ENCODE peak calls at places on chromosomes 3 and 15, in ten cellular contexts. One of them, this sample, is unnamed.

GRCh38 chr3:152961323-152961722 is 126.4 kb downstream of the P2RY1 start:
- DNase-seq in LoVo: no peak
- DNase-seq in LHCN-M2: peak
- DNase-seq in activated CD8-positive, alpha-beta memory T cell treated with anti-CD3 and anti-CD28 coated beads for 48 hours: no peak
- DNase-seq in HS-27A: no peak
- DNase-seq in H9: no peak
- DNase-seq in stimulated activated CD4-positive, alpha-beta T cell treated with anti-CD3 and anti-CD28 coated beads, Interleukin-15, amount 100 ng/mL, for 24 hours: no peak
- DNase-seq in effector memory CD8-positive, alpha-beta T cell: no peak
- DNase-seq in neuronal stem cell: no peak
- DNase-seq in AG08396: peak
- DNase-seq in this sample: no peak

GRCh38 chr15:60212536-60212935 is 185.2 kb downstream of the ANXA2 start:
- DNase-seq in LHCN-M2: no peak
- DNase-seq in AG08396: no peak
- DNase-seq in neuronal stem cell: no peak
- DNase-seq in stimulated activated CD4-positive, alpha-beta T cell treated with anti-CD3 and anti-CD28 coated beads, Interleukin-15, amount 100 ng/mL, for 24 hours: no peak
- DNase-seq in activated CD8-positive, alpha-beta memory T cell treated with anti-CD3 and anti-CD28 coated beads for 48 hours: no peak
- DNase-seq in H9: peak
- DNase-seq in LoVo: peak
- DNase-seq in HS-27A: peak
- DNase-seq in effector memory CD8-positive, alpha-beta T cell: no peak
- DNase-seq in this sample: no peak

GRCh38 chr3:187259171-187259570 is 32.4 kb downstream of the MASP1 start:
- DNase-seq in neuronal stem cell: no peak
- DNase-seq in HS-27A: no peak
- DNase-seq in stimulated activated CD4-positive, alpha-beta T cell treated with anti-CD3 and anti-CD28 coated beads, Interleukin-15, amount 100 ng/mL, for 24 hours: no peak
- DNase-seq in AG08396: no peak
- DNase-seq in LoVo: no peak
- DNase-seq in effector memory CD8-positive, alpha-beta T cell: no peak
- DNase-seq in LHCN-M2: no peak
- DNase-seq in H9: no peak
- DNase-seq in activated CD8-positive, alpha-beta memory T cell treated with anti-CD3 and anti-CD28 coated beads for 48 hours: no peak
- DNase-seq in this sample: no peak

GRCh38 chr3:190807719-190808375 is 54.6 kb downstream of the GMNC start:
- DNase-seq in neuronal stem cell: no peak
- DNase-seq in LoVo: no peak
- DNase-seq in activated CD8-positive, alpha-beta memory T cell treated with anti-CD3 and anti-CD28 coated beads for 48 hours: no peak
- DNase-seq in stimulated activated CD4-positive, alpha-beta T cell treated with anti-CD3 and anti-CD28 coated beads, Interleukin-15, amount 100 ng/mL, for 24 hours: no peak
- DNase-seq in H9: no peak
- DNase-seq in AG08396: no peak
- DNase-seq in HS-27A: no peak
- DNase-seq in LHCN-M2: peak
- DNase-seq in effector memory CD8-positive, alpha-beta T cell: no peak
- DNase-seq in this sample: peak

GRCh38 chr3:195582947-195583346 is 793 bp downstream of the APOD start:
- DNase-seq in activated CD8-positive, alpha-beta memory T cell treated with anti-CD3 and anti-CD28 coated beads for 48 hours: no peak
- DNase-seq in H9: peak
- DNase-seq in neuronal stem cell: no peak
- DNase-seq in effector memory CD8-positive, alpha-beta T cell: no peak
- DNase-seq in stimulated activated CD4-positive, alpha-beta T cell treated with anti-CD3 and anti-CD28 coated beads, Interleukin-15, amount 100 ng/mL, for 24 hours: no peak
- DNase-seq in AG08396: no peak
- DNase-seq in LoVo: no peak
- DNase-seq in HS-27A: no peak
- DNase-seq in LHCN-M2: no peak
- DNase-seq in this sample: no peak

GRCh38 chr3:138113309-138113708 is 2.1 kb downstream of the DZIP1L start:
- DNase-seq in LoVo: peak
- DNase-seq in neuronal stem cell: no peak
- DNase-seq in AG08396: no peak
- DNase-seq in HS-27A: no peak
- DNase-seq in LHCN-M2: no peak
- DNase-seq in effector memory CD8-positive, alpha-beta T cell: no peak
- DNase-seq in stimulated activated CD4-positive, alpha-beta T cell treated with anti-CD3 and anti-CD28 coated beads, Interleukin-15, amount 100 ng/mL, for 24 hours: no peak
- DNase-seq in activated CD8-positive, alpha-beta memory T cell treated with anti-CD3 and anti-CD28 coated beads for 48 hours: no peak
- DNase-seq in H9: peak
- DNase-seq in this sample: peak

GRCh38 chr3:23873941-23874340 is 42.8 kb downstream of the NKIRAS1 start:
- DNase-seq in AG08396: peak
- DNase-seq in effector memory CD8-positive, alpha-beta T cell: no peak
- DNase-seq in neuronal stem cell: no peak
- DNase-seq in LoVo: no peak
- DNase-seq in activated CD8-positive, alpha-beta memory T cell treated with anti-CD3 and anti-CD28 coated beads for 48 hours: no peak
- DNase-seq in H9: no peak
- DNase-seq in LHCN-M2: no peak
- DNase-seq in HS-27A: no peak
- DNase-seq in stimulated activated CD4-positive, alpha-beta T cell treated with anti-CD3 and anti-CD28 coated beads, Interleukin-15, amount 100 ng/mL, for 24 hours: no peak
- DNase-seq in this sample: no peak

GRCh38 chr15:45714501-45715488 is 80.0 kb downstream of the SQOR start:
- DNase-seq in neuronal stem cell: peak
- DNase-seq in activated CD8-positive, alpha-beta memory T cell treated with anti-CD3 and anti-CD28 coated beads for 48 hours: no peak
- DNase-seq in effector memory CD8-positive, alpha-beta T cell: peak
- DNase-seq in LoVo: peak
- DNase-seq in H9: peak
- DNase-seq in LHCN-M2: peak
- DNase-seq in HS-27A: peak
- DNase-seq in stimulated activated CD4-positive, alpha-beta T cell treated with anti-CD3 and anti-CD28 coated beads, Interleukin-15, amount 100 ng/mL, for 24 hours: peak
- DNase-seq in AG08396: peak
- DNase-seq in this sample: peak

GRCh38 chr3:49930922-49931321 is 1.3 kb upstream of the MON1A start:
- DNase-seq in AG08396: no peak
- DNase-seq in stimulated activated CD4-positive, alpha-beta T cell treated with anti-CD3 and anti-CD28 coated beads, Interleukin-15, amount 100 ng/mL, for 24 hours: no peak
- DNase-seq in activated CD8-positive, alpha-beta memory T cell treated with anti-CD3 and anti-CD28 coated beads for 48 hours: no peak
- DNase-seq in HS-27A: no peak
- DNase-seq in LoVo: no peak
- DNase-seq in H9: peak
- DNase-seq in LHCN-M2: no peak
- DNase-seq in effector memory CD8-positive, alpha-beta T cell: no peak
- DNase-seq in neuronal stem cell: peak
- DNase-seq in this sample: no peak

GRCh38 chr3:42369304-42369703 is 41.1 kb downstream of the LYZL4 start:
- DNase-seq in LHCN-M2: no peak
- DNase-seq in effector memory CD8-positive, alpha-beta T cell: no peak
- DNase-seq in HS-27A: no peak
- DNase-seq in H9: no peak
- DNase-seq in stimulated activated CD4-positive, alpha-beta T cell treated with anti-CD3 and anti-CD28 coated beads, Interleukin-15, amount 100 ng/mL, for 24 hours: no peak
- DNase-seq in LoVo: no peak
- DNase-seq in neuronal stem cell: peak
- DNase-seq in activated CD8-positive, alpha-beta memory T cell treated with anti-CD3 and anti-CD28 coated beads for 48 hours: no peak
- DNase-seq in AG08396: no peak
- DNase-seq in this sample: no peak

GRCh38 chr3:67090472-67090871 is 92.4 kb downstream of the KBTBD8 start:
- DNase-seq in HS-27A: peak
- DNase-seq in activated CD8-positive, alpha-beta memory T cell treated with anti-CD3 and anti-CD28 coated beads for 48 hours: no peak
- DNase-seq in H9: no peak
- DNase-seq in LHCN-M2: peak
- DNase-seq in LoVo: no peak
- DNase-seq in neuronal stem cell: no peak
- DNase-seq in effector memory CD8-positive, alpha-beta T cell: no peak
- DNase-seq in stimulated activated CD4-positive, alpha-beta T cell treated with anti-CD3 and anti-CD28 coated beads, Interleukin-15, amount 100 ng/mL, for 24 hours: no peak
- DNase-seq in AG08396: peak
- DNase-seq in this sample: no peak

GRCh38 chr3:157491136-157491535 is 12.1 kb downstream of the VEPH1 start:
- DNase-seq in neuronal stem cell: no peak
- DNase-seq in stimulated activated CD4-positive, alpha-beta T cell treated with anti-CD3 and anti-CD28 coated beads, Interleukin-15, amount 100 ng/mL, for 24 hours: no peak
- DNase-seq in LHCN-M2: no peak
- DNase-seq in HS-27A: no peak
- DNase-seq in H9: no peak
- DNase-seq in AG08396: no peak
- DNase-seq in LoVo: no peak
- DNase-seq in activated CD8-positive, alpha-beta memory T cell treated with anti-CD3 and anti-CD28 coated beads for 48 hours: no peak
- DNase-seq in effector memory CD8-positive, alpha-beta T cell: no peak
- DNase-seq in this sample: no peak

GRCh38 chr15:83581381-83581780 is 72.5 kb upstream of the ADAMTSL3 start:
- DNase-seq in LoVo: no peak
- DNase-seq in activated CD8-positive, alpha-beta memory T cell treated with anti-CD3 and anti-CD28 coated beads for 48 hours: no peak
- DNase-seq in LHCN-M2: no peak
- DNase-seq in neuronal stem cell: no peak
- DNase-seq in stimulated activated CD4-positive, alpha-beta T cell treated with anti-CD3 and anti-CD28 coated beads, Interleukin-15, amount 100 ng/mL, for 24 hours: no peak
- DNase-seq in HS-27A: no peak
- DNase-seq in AG08396: no peak
- DNase-seq in effector memory CD8-positive, alpha-beta T cell: no peak
- DNase-seq in H9: no peak
- DNase-seq in this sample: no peak

GRCh38 chr3:119950666-119951325 is 143.5 kb downstream of the GSK3B start:
- DNase-seq in activated CD8-positive, alpha-beta memory T cell treated with anti-CD3 and anti-CD28 coated beads for 48 hours: no peak
- DNase-seq in effector memory CD8-positive, alpha-beta T cell: no peak
- DNase-seq in LHCN-M2: no peak
- DNase-seq in LoVo: no peak
- DNase-seq in stimulated activated CD4-positive, alpha-beta T cell treated with anti-CD3 and anti-CD28 coated beads, Interleukin-15, amount 100 ng/mL, for 24 hours: no peak
- DNase-seq in AG08396: no peak
- DNase-seq in H9: no peak
- DNase-seq in neuronal stem cell: no peak
- DNase-seq in HS-27A: no peak
- DNase-seq in this sample: no peak

GRCh38 chr3:186790261-186790981 is 7.0 kb downstream of the EIF4A2 start:
- DNase-seq in LHCN-M2: peak
- DNase-seq in LoVo: peak
- DNase-seq in activated CD8-positive, alpha-beta memory T cell treated with anti-CD3 and anti-CD28 coated beads for 48 hours: peak
- DNase-seq in neuronal stem cell: no peak
- DNase-seq in HS-27A: no peak
- DNase-seq in stimulated activated CD4-positive, alpha-beta T cell treated with anti-CD3 and anti-CD28 coated beads, Interleukin-15, amount 100 ng/mL, for 24 hours: peak
- DNase-seq in H9: peak
- DNase-seq in effector memory CD8-positive, alpha-beta T cell: no peak
- DNase-seq in AG08396: no peak
- DNase-seq in this sample: no peak

GRCh38 chr15:82184776-82185175 is 77.8 kb downstream of the EFL1 start:
- DNase-seq in stimulated activated CD4-positive, alpha-beta T cell treated with anti-CD3 and anti-CD28 coated beads, Interleukin-15, amount 100 ng/mL, for 24 hours: no peak
- DNase-seq in LoVo: no peak
- DNase-seq in activated CD8-positive, alpha-beta memory T cell treated with anti-CD3 and anti-CD28 coated beads for 48 hours: no peak
- DNase-seq in HS-27A: no peak
- DNase-seq in H9: no peak
- DNase-seq in effector memory CD8-positive, alpha-beta T cell: no peak
- DNase-seq in AG08396: no peak
- DNase-seq in neuronal stem cell: no peak
- DNase-seq in LHCN-M2: no peak
- DNase-seq in this sample: no peak

GRCh38 chr3:127206154-127206553 is 13.2 kb downstream of the PRR23E start:
- DNase-seq in LHCN-M2: no peak
- DNase-seq in stimulated activated CD4-positive, alpha-beta T cell treated with anti-CD3 and anti-CD28 coated beads, Interleukin-15, amount 100 ng/mL, for 24 hours: no peak
- DNase-seq in LoVo: no peak
- DNase-seq in effector memory CD8-positive, alpha-beta T cell: no peak
- DNase-seq in H9: no peak
- DNase-seq in AG08396: no peak
- DNase-seq in neuronal stem cell: no peak
- DNase-seq in HS-27A: no peak
- DNase-seq in activated CD8-positive, alpha-beta memory T cell treated with anti-CD3 and anti-CD28 coated beads for 48 hours: no peak
- DNase-seq in this sample: no peak

GRCh38 chr3:56954125-56954524 is 106.3 kb upstream of the SPATA12 start:
- DNase-seq in effector memory CD8-positive, alpha-beta T cell: no peak
- DNase-seq in LHCN-M2: no peak
- DNase-seq in AG08396: no peak
- DNase-seq in HS-27A: no peak
- DNase-seq in neuronal stem cell: no peak
- DNase-seq in H9: no peak
- DNase-seq in LoVo: no peak
- DNase-seq in stimulated activated CD4-positive, alpha-beta T cell treated with anti-CD3 and anti-CD28 coated beads, Interleukin-15, amount 100 ng/mL, for 24 hours: no peak
- DNase-seq in activated CD8-positive, alpha-beta memory T cell treated with anti-CD3 and anti-CD28 coated beads for 48 hours: no peak
- DNase-seq in this sample: no peak

GRCh38 chr15:63260786-63261185 is 16.6 kb upstream of the APH1B start:
- DNase-seq in stimulated activated CD4-positive, alpha-beta T cell treated with anti-CD3 and anti-CD28 coated beads, Interleukin-15, amount 100 ng/mL, for 24 hours: no peak
- DNase-seq in effector memory CD8-positive, alpha-beta T cell: no peak
- DNase-seq in AG08396: no peak
- DNase-seq in LHCN-M2: no peak
- DNase-seq in neuronal stem cell: no peak
- DNase-seq in activated CD8-positive, alpha-beta memory T cell treated with anti-CD3 and anti-CD28 coated beads for 48 hours: no peak
- DNase-seq in LoVo: no peak
- DNase-seq in H9: no peak
- DNase-seq in HS-27A: no peak
- DNase-seq in this sample: no peak

This sample was measured in NCI-H748 treated with DMSO at 0.1 percent for 48 hours.